ENCODE peak calls at places on chromosomes 11 and 22, in four cellular contexts. One of them, this sample, is unnamed.
A peak's percentile ranks its signal among the peaks of the same experiment; 100 is the strongest.

GRCh38 chr11:126459691-126460404 is 104.4 kb downstream of the ST3GAL4 start:
- DNase-seq in amniotic epithelial cell: peak; percentile 64
- DNase-seq in ureter: no peak
- DNase-seq in nephron progenitor cell: no peak
- DNase-seq in this sample: no peak

GRCh38 chr11:69467646-69468045 is 13.8 kb upstream of the LINC01488 start:
- DNase-seq in amniotic epithelial cell: no peak
- DNase-seq in ureter: no peak
- DNase-seq in nephron progenitor cell: no peak
- DNase-seq in this sample: no peak

GRCh38 chr11:113138731-113139130 is 175.7 kb upstream of the TTC12 start:
- DNase-seq in amniotic epithelial cell: no peak
- DNase-seq in ureter: no peak
- DNase-seq in nephron progenitor cell: no peak
- DNase-seq in this sample: no peak

GRCh38 chr22:23496445-23496833 is 83.7 kb downstream of the IGLL1 start:
- DNase-seq in amniotic epithelial cell: no peak
- DNase-seq in ureter: no peak
- DNase-seq in nephron progenitor cell: no peak
- DNase-seq in this sample: no peak

GRCh38 chr11:79045811-79046304 is 395.0 kb downstream of the TENM4 start:
- DNase-seq in amniotic epithelial cell: no peak
- DNase-seq in ureter: no peak
- DNase-seq in nephron progenitor cell: no peak
- DNase-seq in this sample: no peak

GRCh38 chr22:44719586-44720368 is 17.8 kb downstream of the PRR5 start:
- DNase-seq in amniotic epithelial cell: no peak
- DNase-seq in ureter: no peak
- DNase-seq in nephron progenitor cell: no peak
- DNase-seq in this sample: no peak

GRCh38 chr11:36774603-36775002 is 176.6 kb upstream of the RAG2 start:
- DNase-seq in amniotic epithelial cell: peak; percentile 74
- DNase-seq in ureter: no peak
- DNase-seq in nephron progenitor cell: no peak
- DNase-seq in this sample: no peak

GRCh38 chr22:23285734-23286133 is 105.4 kb downstream of the BCR start:
- DNase-seq in amniotic epithelial cell: peak; percentile 68
- DNase-seq in ureter: no peak
- DNase-seq in nephron progenitor cell: no peak
- DNase-seq in this sample: no peak

GRCh38 chr22:33247758-33248157 is 189.6 kb upstream of the SYN3 start:
- DNase-seq in amniotic epithelial cell: no peak
- DNase-seq in ureter: no peak
- DNase-seq in nephron progenitor cell: no peak
- DNase-seq in this sample: no peak

GRCh38 chr22:20244744-20245576 is 23.2 kb downstream of the RTN4R start:
- DNase-seq in amniotic epithelial cell: no peak
- DNase-seq in ureter: no peak
- DNase-seq in nephron progenitor cell: peak; percentile 49
- DNase-seq in this sample: no peak